ENCODE peak calls at places on chromosomes 12 and 14, in four cellular contexts. One of them, this sample, is unnamed.

GRCh38 chr12:17592472-17592871 is 497.5 kb downstream of the RERGL start:
- DNase-seq in effector memory CD4-positive, alpha-beta T cell: no peak
- DNase-seq in ovary: no peak
- DNase-seq in fibroblast of lung: no peak
- DNase-seq in this sample: no peak

GRCh38 chr12:46342562-46343033 is 30.0 kb downstream of the SLC38A2 start:
- DNase-seq in ovary: no peak
- DNase-seq in fibroblast of lung: peak; percentile 66
- DNase-seq in effector memory CD4-positive, alpha-beta T cell: peak; percentile 3
- DNase-seq in this sample: peak; percentile 31

GRCh38 chr14:92613008-92613658 is 99.6 kb downstream of the RIN3 start:
- DNase-seq in ovary: no peak
- DNase-seq in fibroblast of lung: no peak
- DNase-seq in effector memory CD4-positive, alpha-beta T cell: peak; percentile 37
- DNase-seq in this sample: peak; percentile 26

GRCh38 chr14:67532998-67533753 is at the start of gene PLEKHH1:
- DNase-seq in effector memory CD4-positive, alpha-beta T cell: no peak
- DNase-seq in fibroblast of lung: peak; percentile 51
- DNase-seq in ovary: peak; percentile 48
- DNase-seq in this sample: peak; percentile 90

GRCh38 chr12:12881495-12881894 is 9.9 kb upstream of the GPRC5A start:
- DNase-seq in effector memory CD4-positive, alpha-beta T cell: no peak
- DNase-seq in fibroblast of lung: no peak
- DNase-seq in ovary: no peak
- DNase-seq in this sample: peak; percentile 60

GRCh38 chr12:26188132-26188531 is 7.2 kb upstream of the SSPN start:
- DNase-seq in effector memory CD4-positive, alpha-beta T cell: no peak
- DNase-seq in fibroblast of lung: peak; percentile 49
- DNase-seq in ovary: no peak
- DNase-seq in this sample: no peak

GRCh38 chr12:40911676-40912075 is 219.4 kb downstream of the CNTN1 start:
- DNase-seq in fibroblast of lung: no peak
- DNase-seq in effector memory CD4-positive, alpha-beta T cell: no peak
- DNase-seq in ovary: no peak
- DNase-seq in this sample: no peak

GRCh38 chr14:95409472-95410307 is 90.0 kb upstream of the CLMN start:
- DNase-seq in ovary: no peak
- DNase-seq in effector memory CD4-positive, alpha-beta T cell: no peak
- DNase-seq in fibroblast of lung: no peak
- DNase-seq in this sample: no peak

GRCh38 chr12:109554761-109555160 is 18.5 kb downstream of the MMAB start:
- DNase-seq in effector memory CD4-positive, alpha-beta T cell: no peak
- DNase-seq in ovary: no peak
- DNase-seq in fibroblast of lung: no peak
- DNase-seq in this sample: no peak

GRCh38 chr12:10304161-10304574 is 3.5 kb upstream of the KLRD1 start:
- DNase-seq in ovary: no peak
- DNase-seq in fibroblast of lung: peak; percentile 87
- DNase-seq in effector memory CD4-positive, alpha-beta T cell: no peak
- DNase-seq in this sample: peak; percentile 15

GRCh38 chr12:10140001-10140400 is 10.0 kb upstream of the CLEC7A start:
- DNase-seq in fibroblast of lung: peak; percentile 77
- DNase-seq in effector memory CD4-positive, alpha-beta T cell: no peak
- DNase-seq in ovary: peak; percentile 52
- DNase-seq in this sample: peak; percentile 31

GRCh38 chr14:99080306-99080705 is 191.7 kb downstream of the BCL11B start:
- DNase-seq in ovary: no peak
- DNase-seq in fibroblast of lung: no peak
- DNase-seq in effector memory CD4-positive, alpha-beta T cell: no peak
- DNase-seq in this sample: no peak

GRCh38 chr14:105888784-105889665 is 362.6 kb downstream of the TMEM121 start:
- DNase-seq in fibroblast of lung: no peak
- DNase-seq in effector memory CD4-positive, alpha-beta T cell: no peak
- DNase-seq in ovary: peak; percentile 0
- DNase-seq in this sample: no peak

GRCh38 chr12:40336573-40337199 is 111.9 kb downstream of the LRRK2 start:
- DNase-seq in fibroblast of lung: peak; percentile 15
- DNase-seq in ovary: no peak
- DNase-seq in effector memory CD4-positive, alpha-beta T cell: no peak
- DNase-seq in this sample: no peak

GRCh38 chr14:102530828-102531478 is 21.4 kb upstream of the ANKRD9 start:
- DNase-seq in fibroblast of lung: no peak
- DNase-seq in effector memory CD4-positive, alpha-beta T cell: no peak
- DNase-seq in ovary: no peak
- DNase-seq in this sample: peak; percentile 81

GRCh38 chr12:58302487-58303011 is 361.2 kb downstream of the ATP23 start:
- DNase-seq in effector memory CD4-positive, alpha-beta T cell: no peak
- DNase-seq in fibroblast of lung: no peak
- DNase-seq in ovary: no peak
- DNase-seq in this sample: peak; percentile 32

GRCh38 chr12:40833818-40834217 is 141.6 kb downstream of the CNTN1 start:
- DNase-seq in ovary: no peak
- DNase-seq in fibroblast of lung: no peak
- DNase-seq in effector memory CD4-positive, alpha-beta T cell: no peak
- DNase-seq in this sample: no peak

GRCh38 chr14:24894583-24895242 is 155.2 kb downstream of the STXBP6 start:
- DNase-seq in ovary: no peak
- DNase-seq in fibroblast of lung: no peak
- DNase-seq in effector memory CD4-positive, alpha-beta T cell: no peak
- DNase-seq in this sample: no peak

GRCh38 chr14:63394856-63395255 is 76.1 kb upstream of the GPHB5 start:
- DNase-seq in effector memory CD4-positive, alpha-beta T cell: no peak
- DNase-seq in fibroblast of lung: no peak
- DNase-seq in ovary: no peak
- DNase-seq in this sample: no peak

GRCh38 chr12:76266797-76267196 is 81.4 kb downstream of the BBS10 start:
- DNase-seq in fibroblast of lung: peak; percentile 92
- DNase-seq in ovary: no peak
- DNase-seq in effector memory CD4-positive, alpha-beta T cell: no peak
- DNase-seq in this sample: no peak

GRCh38 chr14:90381999-90382451 is 14.8 kb upstream of the CALM1 start:
- DNase-seq in ovary: peak; percentile 51
- DNase-seq in fibroblast of lung: no peak
- DNase-seq in effector memory CD4-positive, alpha-beta T cell: peak; percentile 8
- DNase-seq in this sample: peak; percentile 98

GRCh38 chr14:69712637-69713088 is 54.3 kb upstream of the SRSF5 start:
- DNase-seq in fibroblast of lung: no peak
- DNase-seq in effector memory CD4-positive, alpha-beta T cell: no peak
- DNase-seq in ovary: peak; percentile 33
- DNase-seq in this sample: peak; percentile 75

GRCh38 chr12:104671407-104672095 is 214.8 kb downstream of the CHST11 start:
- DNase-seq in effector memory CD4-positive, alpha-beta T cell: peak; percentile 58
- DNase-seq in ovary: peak; percentile 61
- DNase-seq in fibroblast of lung: peak; percentile 91
- DNase-seq in this sample: peak; percentile 91

GRCh38 chr14:79356040-79356439 is 855.3 kb downstream of the DIO2 start:
- DNase-seq in effector memory CD4-positive, alpha-beta T cell: no peak
- DNase-seq in ovary: no peak
- DNase-seq in fibroblast of lung: peak; percentile 20
- DNase-seq in this sample: no peak

GRCh38 chr12:32270818-32271710 is 128.3 kb upstream of the FGD4 start:
- DNase-seq in fibroblast of lung: peak; percentile 9
- DNase-seq in effector memory CD4-positive, alpha-beta T cell: no peak
- DNase-seq in ovary: no peak
- DNase-seq in this sample: no peak

GRCh38 chr12:92827836-92828431 is 101.2 kb downstream of the EEA1 start:
- DNase-seq in fibroblast of lung: peak; percentile 74
- DNase-seq in effector memory CD4-positive, alpha-beta T cell: no peak
- DNase-seq in ovary: no peak
- DNase-seq in this sample: peak; percentile 53

GRCh38 chr12:94855853-94856252 is 147.6 kb downstream of the NDUFA12 start:
- DNase-seq in effector memory CD4-positive, alpha-beta T cell: no peak
- DNase-seq in ovary: no peak
- DNase-seq in fibroblast of lung: no peak
- DNase-seq in this sample: no peak

GRCh38 chr14:40204441-40205175 is 772.4 kb upstream of the FBXO33 start:
- DNase-seq in fibroblast of lung: no peak
- DNase-seq in ovary: no peak
- DNase-seq in effector memory CD4-positive, alpha-beta T cell: no peak
- DNase-seq in this sample: no peak

GRCh38 chr14:103529383-103530365 is 678 bp downstream of the TRMT61A start:
- DNase-seq in fibroblast of lung: no peak
- DNase-seq in effector memory CD4-positive, alpha-beta T cell: no peak
- DNase-seq in ovary: no peak
- DNase-seq in this sample: no peak

GRCh38 chr12:9651265-9651729 is 18.2 kb upstream of the CLEC2D start:
- DNase-seq in ovary: no peak
- DNase-seq in fibroblast of lung: peak; percentile 33
- DNase-seq in effector memory CD4-positive, alpha-beta T cell: no peak
- DNase-seq in this sample: no peak

GRCh38 chr12:65472079-65472478 is 193.6 kb downstream of the MSRB3 start:
- DNase-seq in ovary: no peak
- DNase-seq in fibroblast of lung: no peak
- DNase-seq in effector memory CD4-positive, alpha-beta T cell: no peak
- DNase-seq in this sample: no peak

GRCh38 chr14:87148655-87149054 is 844.3 kb downstream of the GALC start:
- DNase-seq in effector memory CD4-positive, alpha-beta T cell: no peak
- DNase-seq in ovary: no peak
- DNase-seq in fibroblast of lung: no peak
- DNase-seq in this sample: no peak

GRCh38 chr12:131783915-131784541 is 44.2 kb upstream of the MMP17 start:
- DNase-seq in ovary: no peak
- DNase-seq in fibroblast of lung: peak; percentile 82
- DNase-seq in effector memory CD4-positive, alpha-beta T cell: no peak
- DNase-seq in this sample: no peak

GRCh38 chr12:131786331-131786730 is 41.9 kb upstream of the MMP17 start:
- DNase-seq in ovary: no peak
- DNase-seq in effector memory CD4-positive, alpha-beta T cell: no peak
- DNase-seq in fibroblast of lung: no peak
- DNase-seq in this sample: no peak

GRCh38 chr12:131784909-131785762 is 43.1 kb upstream of the MMP17 start:
- DNase-seq in fibroblast of lung: peak; percentile 6
- DNase-seq in effector memory CD4-positive, alpha-beta T cell: no peak
- DNase-seq in ovary: no peak
- DNase-seq in this sample: no peak

GRCh38 chr12:131787143-131787660 is 41.0 kb upstream of the MMP17 start:
- DNase-seq in ovary: no peak
- DNase-seq in effector memory CD4-positive, alpha-beta T cell: no peak
- DNase-seq in fibroblast of lung: no peak
- DNase-seq in this sample: no peak

GRCh38 chr12:131785763-131786330 is 42.3 kb upstream of the MMP17 start:
- DNase-seq in ovary: no peak
- DNase-seq in effector memory CD4-positive, alpha-beta T cell: no peak
- DNase-seq in fibroblast of lung: no peak
- DNase-seq in this sample: no peak
- H3K4me1 ChIP-seq in ovary: peaks cover 2% of the 10 kb centered on the region
- H3K4me1 ChIP-seq in effector memory CD4-positive, alpha-beta T cell: no peaks in the 10 kb centered on the region
- H3K4me1 ChIP-seq in fibroblast of lung: peaks cover 2% of the 10 kb centered on the region
- H3K4me1 ChIP-seq in this sample: no peaks in the 10 kb centered on the region

GRCh38 chr12:124551268-124552144 is 15.9 kb downstream of the NCOR2 start:
- DNase-seq in ovary: no peak
- DNase-seq in effector memory CD4-positive, alpha-beta T cell: no peak
- DNase-seq in fibroblast of lung: peak; percentile 50
- DNase-seq in this sample: no peak
- H3K4me1 ChIP-seq in ovary: peaks cover 49% of the 10 kb centered on the region
- H3K4me1 ChIP-seq in effector memory CD4-positive, alpha-beta T cell: peaks cover 22% of the 10 kb centered on the region
- H3K4me1 ChIP-seq in fibroblast of lung: peaks cover 34% of the 10 kb centered on the region
- H3K4me1 ChIP-seq in this sample: no peaks in the 10 kb centered on the region

GRCh38 chr14:81521356-81521755 is 12.3 kb downstream of the SEL1L start:
- DNase-seq in ovary: no peak
- DNase-seq in effector memory CD4-positive, alpha-beta T cell: no peak
- DNase-seq in fibroblast of lung: no peak
- DNase-seq in this sample: no peak
- H3K4me1 ChIP-seq in ovary: peaks cover 23% of the 10 kb centered on the region
- H3K4me1 ChIP-seq in effector memory CD4-positive, alpha-beta T cell: peaks cover 11% of the 10 kb centered on the region
- H3K4me1 ChIP-seq in fibroblast of lung: peaks cover 8% of the 10 kb centered on the region
- H3K4me1 ChIP-seq in this sample: peaks cover 9% of the 10 kb centered on the region

DNA sequence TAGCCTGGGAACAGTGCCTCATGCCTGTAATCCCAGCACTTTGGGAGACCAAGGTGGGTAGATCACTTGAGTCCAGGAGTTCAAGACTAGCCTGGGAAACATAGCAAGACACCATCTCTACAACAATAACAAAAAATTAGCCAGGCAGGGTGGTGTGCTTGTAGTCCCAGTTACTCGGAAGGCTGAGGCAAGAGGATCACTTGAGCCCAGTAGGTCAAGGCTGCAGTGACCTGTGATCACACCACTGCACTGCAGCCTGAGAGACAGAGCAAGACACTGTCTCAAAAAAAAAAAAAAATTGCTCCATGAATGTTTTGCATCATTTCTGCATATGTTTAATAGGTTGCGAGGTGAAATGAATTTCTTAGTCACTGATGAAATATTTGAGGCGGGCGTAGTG is 24.2 kb downstream of the DTX1 start:
- DNase-seq in effector memory CD4-positive, alpha-beta T cell: no peak
- DNase-seq in fibroblast of lung: no peak
- DNase-seq in ovary: no peak
- DNase-seq in this sample: no peak
- H3K4me1 ChIP-seq in effector memory CD4-positive, alpha-beta T cell: peaks cover 8% of the 10 kb centered on the region
- H3K4me1 ChIP-seq in fibroblast of lung: no peaks in the 10 kb centered on the region
- H3K4me1 ChIP-seq in ovary: no peaks in the 10 kb centered on the region
- H3K4me1 ChIP-seq in this sample: no peaks in the 10 kb centered on the region

DNA sequence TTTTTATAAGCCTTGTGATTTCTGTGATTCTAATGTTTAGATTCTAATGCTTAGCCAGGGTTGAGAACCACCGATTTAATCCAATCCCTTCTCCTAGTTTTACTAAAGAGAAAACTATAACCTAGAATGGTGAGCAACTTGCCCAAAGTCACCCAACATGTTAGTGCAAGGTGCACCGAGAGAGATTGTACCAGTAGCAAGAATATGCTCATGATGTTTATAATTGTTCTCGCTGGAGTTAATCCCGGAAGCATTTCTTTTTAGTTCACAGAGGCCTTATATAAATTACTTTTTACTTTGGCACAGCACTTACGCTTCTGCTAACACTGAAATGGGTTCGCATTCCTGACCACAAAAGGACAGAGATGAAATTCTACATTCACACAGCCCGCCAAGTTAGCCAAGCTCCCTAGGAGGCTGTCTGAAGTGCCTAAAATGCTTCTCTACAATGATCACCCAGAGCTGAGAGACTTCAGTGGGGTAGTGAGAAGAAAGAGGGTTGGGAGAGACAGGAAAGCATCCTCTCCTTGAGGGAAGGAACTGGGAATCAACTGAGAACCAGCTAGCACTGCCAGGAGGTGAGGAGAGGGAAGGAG is 579 bp upstream of the BLOC1S1 start:
- DNase-seq in ovary: no peak
- DNase-seq in effector memory CD4-positive, alpha-beta T cell: no peak
- DNase-seq in fibroblast of lung: no peak
- DNase-seq in this sample: no peak
- H3K4me1 ChIP-seq in ovary: peaks cover 12% of the 10 kb centered on the region
- H3K4me1 ChIP-seq in effector memory CD4-positive, alpha-beta T cell: peaks cover 19% of the 10 kb centered on the region
- H3K4me1 ChIP-seq in fibroblast of lung: peaks cover 58% of the 10 kb centered on the region
- H3K4me1 ChIP-seq in this sample: peaks cover 11% of the 10 kb centered on the region